ENCODE peak calls at places on chromosome 2, in eight cellular contexts. W, U, O, M, Q, X, I and D are unnamed samples.

GRCh38 chr2:42777883-42778805 is 14.2 kb upstream of the OXER1 start:
- DNase-seq in W (no peak), U (no peak), O (peak), M (no peak), Q (no peak), X (no peak), I (no peak), D (no peak)

GRCh38 chr2:157625311-157625710 is 3.4 kb downstream of the ACVR1C start:
- DNase-seq in W (no peak), U (no peak), O (no peak), M (no peak), Q (no peak), X (no peak), I (no peak), D (no peak)

GRCh38 chr2:191115391-191115790 is 35.4 kb downstream of the STAT4 start:
- DNase-seq in W (no peak), U (no peak), O (no peak), M (no peak), Q (no peak), X (no peak), I (no peak), D (no peak)

GRCh38 chr2:234032301-234032856 is 18.1 kb upstream of the SPP2 start:
- DNase-seq in W (no peak), U (no peak), O (no peak), M (no peak), Q (no peak), X (no peak), I (no peak), D (no peak)

GRCh38 chr2:201858781-201859180 is 52.4 kb downstream of the CDK15 start:
- DNase-seq in W (peak), U (no peak), O (peak), M (no peak), Q (no peak), X (no peak), I (no peak), D (no peak)

GRCh38 chr2:127586746-127587295 is 51.3 kb downstream of the MYO7B start:
- DNase-seq in W (no peak), U (no peak), O (no peak), M (no peak), Q (no peak), X (peak), I (no peak), D (no peak)

GRCh38 chr2:212119591-212119990 is 419.0 kb downstream of the ERBB4 start:
- DNase-seq in W (no peak), U (no peak), O (no peak), M (no peak), Q (no peak), X (no peak), I (no peak), D (no peak)

GRCh38 chr2:227933891-227934290 is 62.5 kb downstream of the DAW1 start:
- DNase-seq in W (no peak), U (no peak), O (no peak), M (no peak), Q (no peak), X (no peak), I (no peak), D (no peak)

GRCh38 chr2:149657393-149657792 is 69.8 kb upstream of the MMADHC start:
- DNase-seq in W (no peak), U (no peak), O (no peak), M (no peak), Q (no peak), X (no peak), I (no peak), D (no peak)

GRCh38 chr2:214808481-214808931 is 977 bp downstream of the BARD1 start:
- DNase-seq in W (no peak), U (no peak), O (no peak), M (no peak), Q (no peak), X (no peak), I (no peak), D (no peak)

GRCh38 chr2:219596954-219597551 is 604 bp upstream of the STK11IP start:
- DNase-seq in W (no peak), U (peak), O (no peak), M (peak), Q (no peak), X (no peak), I (no peak), D (no peak)

GRCh38 chr2:48347712-48348111 is 182.2 kb upstream of the STON1 start:
- DNase-seq in W (no peak), U (no peak), O (no peak), M (peak), Q (no peak), X (no peak), I (no peak), D (no peak)

GRCh38 chr2:38122344-38122743 is 46.4 kb upstream of the CYP1B1 start:
- DNase-seq in W (no peak), U (no peak), O (no peak), M (no peak), Q (no peak), X (no peak), I (no peak), D (no peak)

GRCh38 chr2:69097908-69098655 is 85.1 kb downstream of the ANTXR1 start:
- DNase-seq in W (no peak), U (no peak), O (no peak), M (no peak), Q (peak), X (no peak), I (no peak), D (no peak)

GRCh38 chr2:225052703-225053102 is 10.4 kb upstream of the DOCK10 start:
- DNase-seq in W (no peak), U (no peak), O (no peak), M (no peak), Q (no peak), X (no peak), I (no peak), D (no peak)

GRCh38 chr2:112941753-112942653 is 31.0 kb downstream of the IL37 start:
- DNase-seq in W (peak), U (peak), O (peak), M (peak), Q (peak), X (peak), I (peak), D (peak)

GRCh38 chr2:144137269-144137668 is 382.6 kb downstream of the ZEB2 start:
- DNase-seq in W (no peak), U (no peak), O (no peak), M (no peak), Q (no peak), X (no peak), I (no peak), D (no peak)

GRCh38 chr2:144132357-144132756 is 387.6 kb downstream of the ZEB2 start:
- DNase-seq in W (no peak), U (no peak), O (no peak), M (no peak), Q (no peak), X (no peak), I (no peak), D (no peak)

GRCh38 chr2:144137705-144138428 is 382.1 kb downstream of the ZEB2 start:
- DNase-seq in W (no peak), U (no peak), O (no peak), M (peak), Q (no peak), X (no peak), I (no peak), D (no peak)

GRCh38 chr2:144133881-144134280 is 386.0 kb downstream of the ZEB2 start:
- DNase-seq in W (no peak), U (no peak), O (no peak), M (no peak), Q (peak), X (no peak), I (no peak), D (no peak)

DNA sequence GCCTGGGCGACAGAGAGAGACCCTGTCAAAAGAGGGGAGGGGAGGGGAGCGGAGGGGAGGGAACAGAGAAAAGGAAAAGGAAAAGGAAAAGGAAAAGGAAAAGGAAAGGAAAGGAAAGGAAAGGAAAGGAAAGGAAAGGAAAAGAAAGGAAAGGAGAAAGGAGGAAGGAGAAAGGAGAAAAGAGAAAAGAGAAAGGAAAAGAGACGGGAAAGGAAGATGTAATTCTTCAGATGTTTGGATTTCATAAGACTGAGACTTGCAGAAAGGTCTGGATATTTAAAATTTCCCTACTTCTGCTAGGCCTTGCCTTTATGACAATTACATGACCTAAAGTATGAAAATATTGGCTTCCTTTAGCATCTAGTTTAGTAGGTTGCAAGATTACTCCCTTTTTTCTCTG is 383.6 kb downstream of the ZEB2 start:
- DNase-seq in W (no peak), U (no peak), O (no peak), M (no peak), Q (no peak), X (no peak), I (no peak), D (no peak)
- TF ChIP-seq CTCF in W (no peak), U (no peak), O (no peak), M (no peak), Q (no peak), X (no peak), I (no peak), D (no peak)

DNA sequence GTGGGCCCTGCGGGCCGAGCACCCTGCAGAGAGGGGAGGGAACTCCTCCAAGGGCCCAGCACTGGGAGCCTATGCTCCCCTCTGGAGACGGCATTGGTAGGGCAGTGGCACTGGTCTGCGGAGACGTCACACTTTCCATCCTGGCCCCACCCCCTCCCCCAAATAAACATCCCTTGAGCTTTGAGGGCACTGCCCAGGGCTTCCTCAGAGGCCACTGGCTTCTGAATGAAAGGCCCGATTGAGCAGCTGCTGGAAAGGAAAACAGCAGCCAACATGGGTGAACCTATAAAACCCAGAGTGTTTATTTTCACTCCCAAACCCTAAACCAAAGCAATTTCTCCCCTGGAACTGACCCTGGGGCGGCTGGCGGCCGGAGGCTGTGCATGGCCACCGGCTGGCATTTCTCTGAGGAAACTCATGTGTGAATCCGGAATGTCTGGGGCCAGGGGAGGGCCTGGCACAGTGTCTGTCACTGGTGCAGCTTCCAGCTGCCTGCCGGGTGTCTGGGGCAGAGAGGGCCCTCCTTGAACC is 138.9 kb downstream of the DYSF start:
- DNase-seq in W (no peak), U (no peak), O (no peak), M (no peak), Q (no peak), X (no peak), I (no peak), D (no peak)
- TF ChIP-seq EP300 in W (no peak), U (no peak), O (no peak), M (no peak), Q (no peak), X (no peak), I (peak), D (no peak)

DNA sequence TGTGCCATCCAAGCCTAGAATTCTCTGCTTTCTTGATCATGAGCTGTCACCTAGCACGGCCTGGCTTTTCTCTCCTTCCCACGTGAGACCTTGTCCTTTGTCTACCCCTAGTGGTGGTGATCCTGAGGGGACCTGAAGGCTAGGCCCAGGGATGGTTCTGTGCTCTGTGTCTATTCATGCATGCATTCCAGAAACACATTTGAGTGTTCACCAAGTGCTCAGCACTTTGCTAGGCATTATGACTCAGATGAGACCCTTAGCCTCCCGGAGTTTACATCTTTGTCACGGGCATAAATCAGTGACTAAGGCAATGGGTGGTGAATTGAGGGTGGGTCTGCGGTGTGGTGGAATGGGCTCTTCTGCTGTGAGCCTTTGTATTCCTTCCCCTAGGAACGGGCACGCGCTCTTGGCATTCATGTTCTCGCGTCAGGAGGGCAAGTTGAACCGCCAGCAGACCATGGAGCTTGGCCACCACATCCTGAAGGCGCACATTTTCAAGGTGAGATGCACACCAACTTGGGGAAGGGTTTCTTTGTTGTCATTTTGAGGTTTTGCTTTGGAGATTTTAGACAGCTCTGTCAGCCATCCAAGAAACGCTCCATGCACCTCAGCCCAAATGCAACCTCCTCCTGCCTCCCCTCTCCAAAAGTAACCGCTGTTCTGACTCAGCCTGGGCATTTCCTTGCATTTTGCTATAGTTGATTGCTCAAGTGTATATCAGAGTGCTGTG is 100.9 kb downstream of the WDSUB1 start:
- DNase-seq in W (no peak), U (peak), O (no peak), M (peak), Q (peak), X (no peak), I (no peak), D (no peak)
- TF ChIP-seq CTCF in W (peak), U (peak), O (peak), M (peak), Q (peak), X (no peak), I (no peak), D (no peak)

DNA sequence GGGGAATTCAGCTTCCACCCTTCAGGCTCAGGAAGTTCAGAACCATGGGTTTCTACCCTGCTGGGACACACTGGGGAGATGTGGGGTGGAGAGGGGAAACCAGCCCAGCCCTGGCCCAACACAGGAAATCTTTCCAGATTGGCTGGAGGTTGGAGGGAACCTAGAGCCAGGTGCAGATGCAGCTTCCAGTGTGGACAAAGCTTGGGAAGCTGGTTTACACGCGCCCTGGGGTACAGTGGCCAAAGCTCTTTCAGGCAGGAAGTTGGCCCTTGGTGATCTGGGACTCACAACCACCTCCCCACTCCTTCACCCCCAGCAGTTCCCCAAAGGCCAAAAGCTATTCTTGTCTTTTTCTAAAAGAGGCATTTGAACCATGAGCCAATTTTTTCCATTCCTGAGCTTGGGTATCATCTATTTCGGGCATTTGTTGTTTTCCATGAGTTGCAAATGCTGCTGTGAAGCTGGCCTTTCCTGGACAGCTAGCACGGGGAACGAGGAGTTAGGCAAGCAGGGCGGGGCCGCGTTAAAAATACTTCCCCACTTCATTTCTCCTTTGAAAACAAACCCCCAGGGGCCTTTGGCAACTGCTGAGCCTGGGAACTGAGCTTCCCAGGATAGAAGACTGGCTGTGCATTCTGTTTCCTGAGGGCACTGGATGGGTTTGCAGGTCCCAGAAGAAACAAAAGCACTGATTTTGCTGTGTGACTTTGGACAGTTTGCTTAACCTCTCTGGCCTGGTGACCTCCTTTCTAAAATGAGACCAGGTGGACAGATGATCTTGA is 3.1 kb upstream of the ARID5A start:
- DNase-seq in W (no peak), U (no peak), O (peak), M (no peak), Q (no peak), X (peak), I (peak), D (peak)
- TF ChIP-seq EP300 in W (no peak), U (no peak), O (peak), M (no peak), Q (no peak), X (peak), I (peak), D (peak)

GRCh38 chr2:160406591-160407392 is 86.8 kb downstream of the RBMS1 start:
- DNase-seq in W (no peak), U (peak), O (peak), M (peak), Q (no peak), X (peak), I (peak), D (peak)

GRCh38 chr2:160407393-160408204 is 86.0 kb downstream of the RBMS1 start:
- DNase-seq in W (no peak), U (peak), O (peak), M (peak), Q (no peak), X (peak), I (no peak), D (no peak)

GRCh38 chr2:160409480-160409879 is 84.1 kb downstream of the RBMS1 start:
- DNase-seq in W (no peak), U (no peak), O (no peak), M (no peak), Q (no peak), X (no peak), I (no peak), D (no peak)

GRCh38 chr2:160408205-160408561 is 85.4 kb downstream of the RBMS1 start:
- DNase-seq in W (no peak), U (no peak), O (no peak), M (no peak), Q (no peak), X (no peak), I (no peak), D (peak)

DNA sequence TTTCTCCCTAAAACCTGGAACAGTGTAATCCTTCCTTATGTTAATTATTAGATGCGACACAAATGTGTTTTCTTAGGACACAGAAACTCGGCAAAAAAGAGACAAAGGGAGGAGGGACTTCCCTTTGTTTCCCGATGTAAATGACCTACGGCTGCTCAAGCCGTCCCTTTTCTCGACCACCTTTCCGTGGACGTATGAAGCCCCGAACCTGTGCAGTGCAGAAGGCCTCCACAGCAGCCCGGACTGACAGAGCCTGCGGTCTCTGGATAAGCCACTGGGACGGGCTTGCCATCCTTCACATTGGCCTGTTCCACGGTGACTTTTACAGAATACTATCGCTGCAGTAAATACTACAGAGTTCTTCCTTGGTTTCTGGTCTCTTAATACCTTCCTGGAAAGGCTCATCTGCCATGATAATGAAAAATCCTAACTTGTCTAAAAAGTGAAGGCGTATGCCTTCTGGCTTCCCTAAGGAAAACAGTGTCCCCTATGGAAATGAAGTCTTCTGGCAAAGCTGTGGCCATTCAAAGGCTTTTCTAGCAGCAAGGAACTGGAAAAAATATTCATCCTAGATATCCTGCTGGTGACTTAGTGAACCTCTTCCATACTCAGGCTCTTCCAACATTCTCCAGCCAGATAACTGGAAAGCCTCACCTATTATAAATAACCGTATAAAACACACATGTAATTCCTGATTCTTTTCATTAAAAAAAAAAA is 84.9 kb downstream of the RBMS1 start:
- DNase-seq in W (no peak), U (no peak), O (no peak), M (no peak), Q (no peak), X (no peak), I (no peak), D (no peak)
- TF ChIP-seq CTCF in W (no peak), U (no peak), O (peak), M (no peak), Q (no peak), X (no peak), I (no peak), D (no peak)

GRCh38 chr2:107320881-107321280 is 434.9 kb upstream of the ST6GAL2 start:
- DNase-seq in W (no peak), U (no peak), O (no peak), M (no peak), Q (no peak), X (no peak), I (no peak), D (no peak)

GRCh38 chr2:107324166-107324565 is 438.2 kb upstream of the ST6GAL2 start:
- DNase-seq in W (no peak), U (no peak), O (no peak), M (no peak), Q (no peak), X (no peak), I (no peak), D (no peak)

GRCh38 chr2:107325983-107326786 is 440.2 kb upstream of the ST6GAL2 start:
- DNase-seq in W (no peak), U (no peak), O (no peak), M (no peak), Q (no peak), X (no peak), I (no peak), D (no peak)

DNA sequence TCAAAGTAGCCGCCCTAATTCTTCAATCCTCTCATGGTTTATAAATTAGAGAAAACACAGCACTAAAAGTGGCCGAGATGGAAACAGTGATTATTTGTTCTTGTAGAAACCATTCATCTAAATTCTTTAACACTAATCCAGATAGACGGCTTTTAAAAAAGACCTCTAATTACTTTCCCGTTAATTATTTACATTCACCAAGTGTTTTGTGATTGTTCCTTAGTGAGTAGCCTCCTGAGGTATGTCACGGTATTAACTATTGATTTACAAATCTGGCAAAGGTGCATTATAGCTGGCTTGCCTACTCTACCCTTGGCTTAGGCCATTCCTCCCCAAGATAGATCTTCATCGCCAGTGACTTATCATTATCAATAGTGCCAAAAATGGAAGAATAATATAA is 436.4 kb upstream of the ST6GAL2 start:
- DNase-seq in W (no peak), U (no peak), O (no peak), M (no peak), Q (no peak), X (no peak), I (no peak), D (no peak)
- TF ChIP-seq EP300 in W (no peak), U (no peak), O (no peak), M (no peak), Q (no peak), X (no peak), I (no peak), D (no peak)